ENCODE peak calls at places on chromosomes 16 and 17, in eight cellular contexts. H, M, Y, J, I, K, Q and T are unnamed samples.

GRCh38 chr17:66619196-66619595 is 215.7 kb upstream of the CACNG5 start:
- DNase-seq in Y (no peak), K (no peak), Q (no peak), M (no peak), H (no peak), J (no peak), I (no peak), T (no peak)

GRCh38 chr17:50547035-50547735 is at the start of gene SPATA20:
- DNase-seq in J (peak; percentile 92), K (peak; percentile 95), Y (peak; percentile 85), Q (peak; percentile 95), I (peak; percentile 96), H (peak; percentile 94), M (peak; percentile 77), T (no peak)

GRCh38 chr17:6995500-6996255 is at the start of gene ALOX12:
- DNase-seq in K (no peak), Q (peak; percentile 49), Y (no peak), I (no peak), M (no peak), H (peak; percentile 67), J (no peak), T (no peak)

GRCh38 chr17:51322390-51323029 is 62.2 kb downstream of the UTP18 start:
- DNase-seq in M (no peak), Q (no peak), Y (peak; percentile 31), I (no peak), J (no peak), K (no peak), H (no peak), T (peak; percentile 43)

GRCh38 chr17:17384961-17385360 is 81.8 kb downstream of the NT5M start:
- DNase-seq in H (no peak), K (no peak), J (no peak), Y (no peak), I (no peak), M (no peak), Q (no peak), T (no peak)

GRCh38 chr17:147796-148740 is 10.7 kb downstream of the SCGB1C2 start:
- DNase-seq in K (no peak), J (peak; percentile 2), I (peak; percentile 9), H (no peak), Q (peak; percentile 16), M (no peak), Y (no peak), T (no peak)

GRCh38 chr17:12814718-12815117 is 25.4 kb downstream of the ARHGAP44 start:
- DNase-seq in I (no peak), K (no peak), H (no peak), J (no peak), M (no peak), Q (no peak), Y (no peak), T (no peak)

GRCh38 chr17:66200685-66201092 is 8.8 kb upstream of the CEP112 start:
- DNase-seq in H (peak; percentile 81), K (peak; percentile 59), M (peak; percentile 30), Q (peak; percentile 59), I (peak; percentile 63), J (peak; percentile 49), Y (peak; percentile 57), T (no peak)

DNA sequence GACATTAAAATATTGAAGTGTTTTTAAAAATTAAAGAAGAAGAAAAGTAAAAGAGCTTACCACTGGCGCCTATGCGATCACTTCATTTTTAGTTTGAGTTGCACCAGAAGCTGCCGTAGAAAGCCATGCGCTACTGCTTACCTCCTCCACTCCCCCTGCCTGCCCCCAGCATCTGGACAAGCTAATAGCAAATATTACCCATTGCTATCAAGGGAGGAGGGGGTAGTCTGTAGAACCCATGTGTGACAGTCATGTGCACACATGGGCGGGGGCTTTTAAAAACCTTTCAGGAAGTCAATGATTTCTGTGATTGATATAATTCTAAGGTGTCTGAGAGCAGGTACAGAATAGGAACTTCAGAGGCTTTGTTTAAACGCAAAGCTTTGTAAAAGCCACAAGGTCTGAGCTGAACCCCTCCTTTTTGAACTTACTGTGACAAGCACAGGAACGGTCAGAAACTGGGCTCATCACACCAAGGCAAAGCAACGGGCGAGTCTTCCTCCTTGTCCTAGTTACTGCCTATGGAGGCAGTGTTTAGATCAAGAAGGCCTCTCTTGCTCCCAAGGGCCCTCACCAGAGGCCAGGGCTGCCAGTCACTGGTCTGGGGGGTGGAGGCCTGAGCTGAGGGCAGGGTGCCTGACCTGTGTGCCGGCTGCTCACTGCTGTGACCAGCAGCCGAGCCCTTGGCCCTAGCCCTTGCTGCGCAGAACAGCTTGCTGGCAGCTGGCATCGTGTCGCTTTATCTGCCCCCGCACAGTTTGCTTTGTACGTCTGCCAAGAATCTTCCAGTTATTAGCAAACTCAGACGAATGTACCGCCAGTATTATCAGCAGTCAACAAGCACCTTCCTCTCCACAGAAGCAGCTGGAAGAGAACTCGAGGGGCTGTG is 15.0 kb downstream of the GINS2 start:
- DNase-seq in M (no peak), Q (peak; percentile 89), I (peak; percentile 93), J (peak; percentile 85), Y (no peak), K (no peak), H (no peak), T (no peak)
- H3K27ac ChIP-seq in M (no peak overlapping the region), Q (peak overlapping the region; percentile 42), I (peak overlapping the region; percentile 85), J (peak overlapping the region; percentile 61), Y (no peak overlapping the region), K (no peak overlapping the region), H (no peak overlapping the region), T (no peak overlapping the region)

DNA sequence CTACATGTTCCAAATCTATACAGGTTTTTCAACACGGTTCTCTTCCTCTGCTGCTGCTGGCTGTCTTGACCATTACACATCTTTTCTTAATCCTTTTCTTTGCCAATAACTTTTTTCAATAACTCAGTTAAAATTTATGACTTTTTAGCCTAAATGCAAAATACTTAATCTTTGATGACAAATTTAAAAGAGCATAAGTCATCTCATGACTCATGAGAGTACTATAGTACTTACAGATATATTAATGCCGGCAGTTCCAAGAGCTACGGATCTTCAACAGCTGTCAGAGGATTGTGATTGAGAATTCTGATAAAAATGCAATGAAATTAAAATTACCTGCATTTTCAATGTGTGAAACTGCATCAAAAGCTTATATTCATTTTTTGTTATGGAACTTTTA is 105.5 kb downstream of the KPNA2 start:
- DNase-seq in J (no peak), H (no peak), Y (no peak), M (no peak), I (no peak), Q (no peak), K (no peak), T (no peak)
- H3K27ac ChIP-seq in J (no peak overlapping the region), H (no peak overlapping the region), Y (no peak overlapping the region), M (no peak overlapping the region), I (no peak overlapping the region), Q (no peak overlapping the region), K (no peak overlapping the region), T (no peak overlapping the region)

GRCh38 chr16:49660647-49661046 is 195.3 kb downstream of the ZNF423 start:
- DNase-seq in J (no peak), H (no peak), Q (no peak), K (no peak), I (no peak), Y (no peak), M (no peak), T (no peak)

GRCh38 chr16:49661465-49662187 is 194.3 kb downstream of the ZNF423 start:
- DNase-seq in I (no peak), Y (no peak), M (no peak), Q (no peak), H (no peak), J (no peak), K (no peak), T (no peak)

GRCh38 chr16:49659356-49659755 is 196.6 kb downstream of the ZNF423 start:
- DNase-seq in H (no peak), M (no peak), K (no peak), Y (no peak), I (no peak), Q (no peak), J (no peak), T (no peak)

GRCh38 chr16:49663081-49664057 is 192.5 kb downstream of the ZNF423 start:
- DNase-seq in K (peak; percentile 30), H (peak; percentile 34), Y (no peak), Q (no peak), M (no peak), I (no peak), J (no peak), T (no peak)

GRCh38 chr16:49664221-49665215 is 191.4 kb downstream of the ZNF423 start:
- DNase-seq in Q (no peak), J (peak; percentile 16), K (no peak), I (peak; percentile 25), Y (no peak), H (peak; percentile 25), M (no peak), T (no peak)
- H3K27ac ChIP-seq in Q (peak overlapping the region; percentile 60), J (no peak overlapping the region), K (peak overlapping the region; percentile 75), I (no peak overlapping the region), Y (no peak overlapping the region), H (no peak overlapping the region), M (no peak overlapping the region), T (no peak overlapping the region)

DNA sequence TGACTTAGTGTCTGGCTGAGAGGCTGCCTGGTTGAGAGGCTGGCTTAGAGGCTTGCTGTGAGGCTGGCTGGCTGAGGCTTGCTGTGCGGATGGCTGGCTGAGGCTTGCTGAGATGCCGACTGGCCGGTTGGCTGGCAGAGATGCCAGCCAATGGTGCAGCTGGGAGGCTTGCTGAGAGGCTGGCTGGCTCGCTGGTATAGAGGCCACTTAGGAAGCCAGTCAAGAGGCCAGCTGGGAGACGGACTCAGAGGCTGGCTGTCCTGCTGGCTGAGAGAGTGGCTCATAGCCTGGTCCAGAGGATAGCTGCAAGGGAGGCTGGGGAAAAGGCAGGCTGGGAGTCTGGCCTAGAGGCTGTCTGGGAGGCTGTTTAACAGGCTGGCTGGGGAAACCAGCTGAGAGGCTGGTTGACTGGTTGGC is 37.3 kb upstream of the ACSM2B start:
- DNase-seq in Q (no peak), K (no peak), H (no peak), J (no peak), Y (no peak), I (peak; percentile 67), M (no peak), T (no peak)
- H3K27ac ChIP-seq in Q (peak overlapping the region; percentile 74), K (peak overlapping the region; percentile 3), H (no peak overlapping the region), J (peak overlapping the region; percentile 29), Y (no peak overlapping the region), I (peak overlapping the region; percentile 96), M (no peak overlapping the region), T (no peak overlapping the region)

GRCh38 chr17:72972263-72972951 is 120.1 kb downstream of the SLC39A11 start:
- DNase-seq in Q (no peak), I (no peak), Y (no peak), K (no peak), H (no peak), J (no peak), M (no peak), T (no peak)
- H3K27ac ChIP-seq in Q (no peak overlapping the region), I (no peak overlapping the region), Y (no peak overlapping the region), K (no peak overlapping the region), H (no peak overlapping the region), J (no peak overlapping the region), M (no peak overlapping the region), T (no peak overlapping the region)